ENCODE peak calls at places on chromosomes 16 and 17, in four cellular contexts. N, U, E and G are unnamed samples.

GRCh38 chr17:82316651-82317393 is 586 bp downstream of the CD7 start:
- DNase-seq in N (no peak), U (no peak), E (no peak), G (no peak)

GRCh38 chr17:78325076-78325712 is 34.7 kb downstream of the SOCS3 start:
- DNase-seq in N (no peak), U (no peak), E (peak), G (no peak)

GRCh38 chr17:78426293-78426879 is 47.9 kb downstream of the PGS1 start:
- DNase-seq in N (no peak), U (no peak), E (no peak), G (no peak)

GRCh38 chr16:75702247-75702646 is 986 bp upstream of the DUXB start:
- DNase-seq in N (no peak), U (no peak), E (no peak), G (no peak)

GRCh38 chr17:19618015-19618414 is 30.5 kb upstream of the ALDH3A2 start:
- DNase-seq in N (no peak), U (no peak), E (no peak), G (no peak)

GRCh38 chr16:66365588-66365987 is 903 bp upstream of the CDH5 start:
- DNase-seq in N (no peak), U (no peak), E (no peak), G (no peak)

GRCh38 chr16:75203106-75203505 is 3.9 kb downstream of the CTRB2 start:
- DNase-seq in N (no peak), U (no peak), E (no peak), G (no peak)

GRCh38 chr16:27097671-27098275 is 31.0 kb downstream of the C16orf82 start:
- DNase-seq in N (no peak), U (no peak), E (no peak), G (no peak)

GRCh38 chr16:31333686-31334649 is 21.0 kb upstream of the ITGAX start:
- DNase-seq in N (no peak), U (no peak), E (peak), G (peak)

GRCh38 chr16:67782567-67783352 is 23.6 kb downstream of the RANBP10 start:
- DNase-seq in N (peak), U (no peak), E (no peak), G (no peak)

GRCh38 chr17:77692571-77693161 is 265.8 kb upstream of the TNRC6C start:
- DNase-seq in N (no peak), U (no peak), E (no peak), G (no peak)

GRCh38 chr17:1328437-1328836 is 49.0 kb downstream of the TRARG1 start:
- DNase-seq in N (no peak), U (no peak), E (no peak), G (no peak)

GRCh38 chr17:6755731-6756184 is at the start of gene XAF1:
- DNase-seq in N (no peak), U (peak), E (no peak), G (no peak)

GRCh38 chr16:88461291-88462269 is 8.5 kb downstream of the ZFPM1 start:
- DNase-seq in N (no peak), U (no peak), E (no peak), G (peak)

GRCh38 chr17:50712641-50713296 is 5.1 kb upstream of the ANKRD40 start:
- DNase-seq in N (no peak), U (no peak), E (no peak), G (no peak)

GRCh38 chr17:34390649-34391048 is 27.6 kb upstream of the CCL1 start:
- DNase-seq in N (no peak), U (no peak), E (no peak), G (no peak)

GRCh38 chr16:81265658-81266451 is 27.4 kb downstream of the BCO1 start:
- DNase-seq in N (peak), U (peak), E (no peak), G (peak)

GRCh38 chr16:1331712-1332617 is 1.5 kb upstream of the BAIAP3 start:
- DNase-seq in N (peak), U (no peak), E (peak), G (peak)

GRCh38 chr16:11263737-11264136 is 5.4 kb downstream of the TNP2 start:
- DNase-seq in N (no peak), U (no peak), E (no peak), G (no peak)

GRCh38 chr16:19898924-19899604 is 14.4 kb upstream of the GPRC5B start:
- DNase-seq in N (peak), U (peak), E (peak), G (peak)

GRCh38 chr16:57862698-57863433 is 60.6 kb upstream of the KIFC3 start:
- DNase-seq in N (no peak), U (no peak), E (no peak), G (no peak)

GRCh38 chr16:88920618-88921602 is 54.5 kb upstream of the PABPN1L start:
- DNase-seq in N (peak), U (no peak), E (peak), G (peak)

GRCh38 chr17:36849871-36850348 is 87.4 kb upstream of the LHX1 start:
- DNase-seq in N (no peak), U (no peak), E (peak), G (no peak)

GRCh38 chr16:58021661-58022551 is 3.6 kb upstream of the MMP15 start:
- DNase-seq in N (no peak), U (no peak), E (no peak), G (no peak)

GRCh38 chr17:8753976-8754440 is 4.3 kb downstream of the SPDYE4 start:
- DNase-seq in N (no peak), U (no peak), E (peak), G (no peak)

GRCh38 chr17:58307468-58308172 is 21.0 kb downstream of the TSPOAP1 start:
- DNase-seq in N (no peak), U (no peak), E (no peak), G (no peak)

GRCh38 chr16:15829460-15829859 is 27.4 kb downstream of the MYH11 start:
- DNase-seq in N (no peak), U (no peak), E (no peak), G (no peak)

GRCh38 chr16:79348521-79349306 is 251.8 kb downstream of the MAF start:
- DNase-seq in N (no peak), U (no peak), E (no peak), G (no peak)

GRCh38 chr17:27536781-27537180 is 80.5 kb downstream of the KSR1 start:
- DNase-seq in N (no peak), U (no peak), E (no peak), G (no peak)

GRCh38 chr17:27070836-27071235 is 223.1 kb upstream of the WSB1 start:
- DNase-seq in N (no peak), U (no peak), E (no peak), G (no peak)

GRCh38 chr17:17408236-17408794 is 68.5 kb upstream of the MED9 start:
- DNase-seq in N (no peak), U (no peak), E (peak), G (no peak)

GRCh38 chr17:72380737-72381136 is 259.9 kb downstream of the SOX9 start:
- DNase-seq in N (no peak), U (no peak), E (no peak), G (no peak)

GRCh38 chr17:37476431-37477130 is 13.1 kb upstream of the DUSP14 start:
- DNase-seq in N (no peak), U (no peak), E (no peak), G (no peak)